ENCODE peak calls at places on chromosomes 6 and 20, in nine cellular contexts. One of them, this sample, is unnamed.

GRCh38 chr6:106287215-106287614 is 38.3 kb downstream of the ATG5 start:
- DNase-seq in kidney: no peak
- DNase-seq in NCI-H1105 treated with DMSO at 0.1 percent for 48 hours: no peak
- DNase-seq in stimulated activated CD4-positive, alpha-beta T cell treated with anti-CD3 and anti-CD28 coated beads, Interleukin-4, amount 100 ng/mL, for 1 hour: no peak
- DNase-seq in A549: no peak
- DNase-seq in AG09309: no peak
- DNase-seq in left ventricle myocardium superior: no peak
- DNase-seq in Right ventricle myocardium superior: no peak
- DNase-seq in stimulated activated CD8-positive, alpha-beta memory T cell treated with anti-CD3 and anti-CD28 coated beads, Interleukin-2, amount 100 ng/mL, for 1 hour: no peak
- DNase-seq in this sample: no peak

GRCh38 chr6:53320964-53321363 is 27.8 kb downstream of the ELOVL5 start:
- DNase-seq in kidney: no peak
- DNase-seq in NCI-H1105 treated with DMSO at 0.1 percent for 48 hours: no peak
- DNase-seq in stimulated activated CD4-positive, alpha-beta T cell treated with anti-CD3 and anti-CD28 coated beads, Interleukin-4, amount 100 ng/mL, for 1 hour: no peak
- DNase-seq in A549: no peak
- DNase-seq in AG09309: no peak
- DNase-seq in left ventricle myocardium superior: no peak
- DNase-seq in Right ventricle myocardium superior: no peak
- DNase-seq in stimulated activated CD8-positive, alpha-beta memory T cell treated with anti-CD3 and anti-CD28 coated beads, Interleukin-2, amount 100 ng/mL, for 1 hour: no peak
- DNase-seq in this sample: no peak

GRCh38 chr6:28896505-28897392 is 27.0 kb downstream of the TRIM27 start:
- DNase-seq in kidney: peak
- DNase-seq in NCI-H1105 treated with DMSO at 0.1 percent for 48 hours: peak
- DNase-seq in stimulated activated CD4-positive, alpha-beta T cell treated with anti-CD3 and anti-CD28 coated beads, Interleukin-4, amount 100 ng/mL, for 1 hour: peak
- DNase-seq in A549: peak
- DNase-seq in AG09309: no peak
- DNase-seq in left ventricle myocardium superior: peak
- DNase-seq in Right ventricle myocardium superior: peak
- DNase-seq in stimulated activated CD8-positive, alpha-beta memory T cell treated with anti-CD3 and anti-CD28 coated beads, Interleukin-2, amount 100 ng/mL, for 1 hour: peak
- DNase-seq in this sample: peak

GRCh38 chr6:158086706-158087518 is 81.2 kb downstream of the SERAC1 start:
- DNase-seq in kidney: peak
- DNase-seq in NCI-H1105 treated with DMSO at 0.1 percent for 48 hours: peak
- DNase-seq in stimulated activated CD4-positive, alpha-beta T cell treated with anti-CD3 and anti-CD28 coated beads, Interleukin-4, amount 100 ng/mL, for 1 hour: no peak
- DNase-seq in A549: no peak
- DNase-seq in AG09309: no peak
- DNase-seq in left ventricle myocardium superior: peak
- DNase-seq in Right ventricle myocardium superior: peak
- DNase-seq in stimulated activated CD8-positive, alpha-beta memory T cell treated with anti-CD3 and anti-CD28 coated beads, Interleukin-2, amount 100 ng/mL, for 1 hour: no peak
- DNase-seq in this sample: no peak

GRCh38 chr6:19354181-19354580 is 483.0 kb upstream of the ID4 start:
- DNase-seq in kidney: no peak
- DNase-seq in NCI-H1105 treated with DMSO at 0.1 percent for 48 hours: peak
- DNase-seq in stimulated activated CD4-positive, alpha-beta T cell treated with anti-CD3 and anti-CD28 coated beads, Interleukin-4, amount 100 ng/mL, for 1 hour: no peak
- DNase-seq in A549: no peak
- DNase-seq in AG09309: no peak
- DNase-seq in left ventricle myocardium superior: no peak
- DNase-seq in Right ventricle myocardium superior: no peak
- DNase-seq in stimulated activated CD8-positive, alpha-beta memory T cell treated with anti-CD3 and anti-CD28 coated beads, Interleukin-2, amount 100 ng/mL, for 1 hour: no peak
- DNase-seq in this sample: no peak

GRCh38 chr6:123380257-123380656 is 256.5 kb downstream of the TRDN start:
- DNase-seq in kidney: no peak
- DNase-seq in NCI-H1105 treated with DMSO at 0.1 percent for 48 hours: peak
- DNase-seq in stimulated activated CD4-positive, alpha-beta T cell treated with anti-CD3 and anti-CD28 coated beads, Interleukin-4, amount 100 ng/mL, for 1 hour: no peak
- DNase-seq in A549: no peak
- DNase-seq in AG09309: no peak
- DNase-seq in left ventricle myocardium superior: no peak
- DNase-seq in Right ventricle myocardium superior: no peak
- DNase-seq in stimulated activated CD8-positive, alpha-beta memory T cell treated with anti-CD3 and anti-CD28 coated beads, Interleukin-2, amount 100 ng/mL, for 1 hour: no peak
- DNase-seq in this sample: no peak

GRCh38 chr6:34223381-34223963 is 13.2 kb upstream of the HMGA1 start:
- DNase-seq in kidney: peak
- DNase-seq in NCI-H1105 treated with DMSO at 0.1 percent for 48 hours: no peak
- DNase-seq in stimulated activated CD4-positive, alpha-beta T cell treated with anti-CD3 and anti-CD28 coated beads, Interleukin-4, amount 100 ng/mL, for 1 hour: no peak
- DNase-seq in A549: no peak
- DNase-seq in AG09309: no peak
- DNase-seq in left ventricle myocardium superior: peak
- DNase-seq in Right ventricle myocardium superior: peak
- DNase-seq in stimulated activated CD8-positive, alpha-beta memory T cell treated with anti-CD3 and anti-CD28 coated beads, Interleukin-2, amount 100 ng/mL, for 1 hour: no peak
- DNase-seq in this sample: no peak

GRCh38 chr6:168171673-168172352 is 92.8 kb upstream of the FRMD1 start:
- DNase-seq in kidney: no peak
- DNase-seq in NCI-H1105 treated with DMSO at 0.1 percent for 48 hours: no peak
- DNase-seq in stimulated activated CD4-positive, alpha-beta T cell treated with anti-CD3 and anti-CD28 coated beads, Interleukin-4, amount 100 ng/mL, for 1 hour: no peak
- DNase-seq in A549: no peak
- DNase-seq in AG09309: no peak
- DNase-seq in left ventricle myocardium superior: no peak
- DNase-seq in Right ventricle myocardium superior: no peak
- DNase-seq in stimulated activated CD8-positive, alpha-beta memory T cell treated with anti-CD3 and anti-CD28 coated beads, Interleukin-2, amount 100 ng/mL, for 1 hour: no peak
- DNase-seq in this sample: no peak

GRCh38 chr6:7262037-7262461 is 51.0 kb downstream of the SSR1 start:
- DNase-seq in kidney: peak
- DNase-seq in NCI-H1105 treated with DMSO at 0.1 percent for 48 hours: peak
- DNase-seq in stimulated activated CD4-positive, alpha-beta T cell treated with anti-CD3 and anti-CD28 coated beads, Interleukin-4, amount 100 ng/mL, for 1 hour: no peak
- DNase-seq in A549: peak
- DNase-seq in AG09309: no peak
- DNase-seq in left ventricle myocardium superior: peak
- DNase-seq in Right ventricle myocardium superior: peak
- DNase-seq in stimulated activated CD8-positive, alpha-beta memory T cell treated with anti-CD3 and anti-CD28 coated beads, Interleukin-2, amount 100 ng/mL, for 1 hour: no peak
- DNase-seq in this sample: no peak

GRCh38 chr6:47446974-47447373 is 30.6 kb upstream of the CD2AP start:
- DNase-seq in kidney: no peak
- DNase-seq in NCI-H1105 treated with DMSO at 0.1 percent for 48 hours: no peak
- DNase-seq in stimulated activated CD4-positive, alpha-beta T cell treated with anti-CD3 and anti-CD28 coated beads, Interleukin-4, amount 100 ng/mL, for 1 hour: no peak
- DNase-seq in A549: no peak
- DNase-seq in AG09309: no peak
- DNase-seq in left ventricle myocardium superior: no peak
- DNase-seq in Right ventricle myocardium superior: no peak
- DNase-seq in stimulated activated CD8-positive, alpha-beta memory T cell treated with anti-CD3 and anti-CD28 coated beads, Interleukin-2, amount 100 ng/mL, for 1 hour: no peak
- DNase-seq in this sample: no peak

GRCh38 chr6:26033942-26034354 is 53.3 kb upstream of the HFE start:
- DNase-seq in kidney: peak
- DNase-seq in NCI-H1105 treated with DMSO at 0.1 percent for 48 hours: no peak
- DNase-seq in stimulated activated CD4-positive, alpha-beta T cell treated with anti-CD3 and anti-CD28 coated beads, Interleukin-4, amount 100 ng/mL, for 1 hour: peak
- DNase-seq in A549: no peak
- DNase-seq in AG09309: no peak
- DNase-seq in left ventricle myocardium superior: peak
- DNase-seq in Right ventricle myocardium superior: peak
- DNase-seq in stimulated activated CD8-positive, alpha-beta memory T cell treated with anti-CD3 and anti-CD28 coated beads, Interleukin-2, amount 100 ng/mL, for 1 hour: no peak
- DNase-seq in this sample: no peak

GRCh38 chr20:38170914-38171300 is 5.8 kb upstream of the TGM2 start:
- DNase-seq in kidney: no peak
- DNase-seq in NCI-H1105 treated with DMSO at 0.1 percent for 48 hours: no peak
- DNase-seq in stimulated activated CD4-positive, alpha-beta T cell treated with anti-CD3 and anti-CD28 coated beads, Interleukin-4, amount 100 ng/mL, for 1 hour: no peak
- DNase-seq in A549: no peak
- DNase-seq in AG09309: no peak
- DNase-seq in left ventricle myocardium superior: no peak
- DNase-seq in Right ventricle myocardium superior: no peak
- DNase-seq in stimulated activated CD8-positive, alpha-beta memory T cell treated with anti-CD3 and anti-CD28 coated beads, Interleukin-2, amount 100 ng/mL, for 1 hour: no peak
- DNase-seq in this sample: no peak

GRCh38 chr6:151690768-151691562 is 116.5 kb upstream of the ESR1 start:
- DNase-seq in kidney: no peak
- DNase-seq in NCI-H1105 treated with DMSO at 0.1 percent for 48 hours: no peak
- DNase-seq in stimulated activated CD4-positive, alpha-beta T cell treated with anti-CD3 and anti-CD28 coated beads, Interleukin-4, amount 100 ng/mL, for 1 hour: no peak
- DNase-seq in A549: no peak
- DNase-seq in AG09309: no peak
- DNase-seq in left ventricle myocardium superior: no peak
- DNase-seq in Right ventricle myocardium superior: no peak
- DNase-seq in stimulated activated CD8-positive, alpha-beta memory T cell treated with anti-CD3 and anti-CD28 coated beads, Interleukin-2, amount 100 ng/mL, for 1 hour: no peak
- DNase-seq in this sample: peak

GRCh38 chr6:107822154-107823046 is 1.7 kb downstream of the SCML4 start:
- DNase-seq in kidney: no peak
- DNase-seq in NCI-H1105 treated with DMSO at 0.1 percent for 48 hours: no peak
- DNase-seq in stimulated activated CD4-positive, alpha-beta T cell treated with anti-CD3 and anti-CD28 coated beads, Interleukin-4, amount 100 ng/mL, for 1 hour: peak
- DNase-seq in A549: no peak
- DNase-seq in AG09309: no peak
- DNase-seq in left ventricle myocardium superior: no peak
- DNase-seq in Right ventricle myocardium superior: no peak
- DNase-seq in stimulated activated CD8-positive, alpha-beta memory T cell treated with anti-CD3 and anti-CD28 coated beads, Interleukin-2, amount 100 ng/mL, for 1 hour: no peak
- DNase-seq in this sample: peak

GRCh38 chr6:135475292-135475886 is 22.2 kb downstream of the AHI1 start:
- DNase-seq in kidney: no peak
- DNase-seq in NCI-H1105 treated with DMSO at 0.1 percent for 48 hours: no peak
- DNase-seq in stimulated activated CD4-positive, alpha-beta T cell treated with anti-CD3 and anti-CD28 coated beads, Interleukin-4, amount 100 ng/mL, for 1 hour: no peak
- DNase-seq in A549: no peak
- DNase-seq in AG09309: peak
- DNase-seq in left ventricle myocardium superior: no peak
- DNase-seq in Right ventricle myocardium superior: no peak
- DNase-seq in stimulated activated CD8-positive, alpha-beta memory T cell treated with anti-CD3 and anti-CD28 coated beads, Interleukin-2, amount 100 ng/mL, for 1 hour: no peak
- DNase-seq in this sample: no peak

GRCh38 chr6:80163754-80164187 is 57.3 kb downstream of the BCKDHB start:
- DNase-seq in kidney: no peak
- DNase-seq in NCI-H1105 treated with DMSO at 0.1 percent for 48 hours: no peak
- DNase-seq in stimulated activated CD4-positive, alpha-beta T cell treated with anti-CD3 and anti-CD28 coated beads, Interleukin-4, amount 100 ng/mL, for 1 hour: no peak
- DNase-seq in A549: peak
- DNase-seq in AG09309: peak
- DNase-seq in left ventricle myocardium superior: no peak
- DNase-seq in Right ventricle myocardium superior: no peak
- DNase-seq in stimulated activated CD8-positive, alpha-beta memory T cell treated with anti-CD3 and anti-CD28 coated beads, Interleukin-2, amount 100 ng/mL, for 1 hour: no peak
- DNase-seq in this sample: no peak

GRCh38 chr6:5749016-5749665 is 257.6 kb downstream of the NRN1 start:
- DNase-seq in kidney: no peak
- DNase-seq in NCI-H1105 treated with DMSO at 0.1 percent for 48 hours: no peak
- DNase-seq in stimulated activated CD4-positive, alpha-beta T cell treated with anti-CD3 and anti-CD28 coated beads, Interleukin-4, amount 100 ng/mL, for 1 hour: no peak
- DNase-seq in A549: no peak
- DNase-seq in AG09309: no peak
- DNase-seq in left ventricle myocardium superior: peak
- DNase-seq in Right ventricle myocardium superior: peak
- DNase-seq in stimulated activated CD8-positive, alpha-beta memory T cell treated with anti-CD3 and anti-CD28 coated beads, Interleukin-2, amount 100 ng/mL, for 1 hour: no peak
- DNase-seq in this sample: no peak

GRCh38 chr6:20876016-20876415 is 341.8 kb downstream of the CDKAL1 start:
- DNase-seq in kidney: no peak
- DNase-seq in NCI-H1105 treated with DMSO at 0.1 percent for 48 hours: no peak
- DNase-seq in stimulated activated CD4-positive, alpha-beta T cell treated with anti-CD3 and anti-CD28 coated beads, Interleukin-4, amount 100 ng/mL, for 1 hour: no peak
- DNase-seq in A549: no peak
- DNase-seq in AG09309: peak
- DNase-seq in left ventricle myocardium superior: no peak
- DNase-seq in Right ventricle myocardium superior: no peak
- DNase-seq in stimulated activated CD8-positive, alpha-beta memory T cell treated with anti-CD3 and anti-CD28 coated beads, Interleukin-2, amount 100 ng/mL, for 1 hour: no peak
- DNase-seq in this sample: no peak

GRCh38 chr6:33967966-33968724 is 164.3 kb upstream of the MLN start:
- DNase-seq in kidney: peak
- DNase-seq in NCI-H1105 treated with DMSO at 0.1 percent for 48 hours: no peak
- DNase-seq in stimulated activated CD4-positive, alpha-beta T cell treated with anti-CD3 and anti-CD28 coated beads, Interleukin-4, amount 100 ng/mL, for 1 hour: no peak
- DNase-seq in A549: peak
- DNase-seq in AG09309: peak
- DNase-seq in left ventricle myocardium superior: no peak
- DNase-seq in Right ventricle myocardium superior: no peak
- DNase-seq in stimulated activated CD8-positive, alpha-beta memory T cell treated with anti-CD3 and anti-CD28 coated beads, Interleukin-2, amount 100 ng/mL, for 1 hour: no peak
- DNase-seq in this sample: no peak

GRCh38 chr6:22145294-22145693 is 151.5 kb downstream of the PRL start:
- DNase-seq in kidney: no peak
- DNase-seq in NCI-H1105 treated with DMSO at 0.1 percent for 48 hours: no peak
- DNase-seq in stimulated activated CD4-positive, alpha-beta T cell treated with anti-CD3 and anti-CD28 coated beads, Interleukin-4, amount 100 ng/mL, for 1 hour: no peak
- DNase-seq in A549: no peak
- DNase-seq in AG09309: no peak
- DNase-seq in left ventricle myocardium superior: no peak
- DNase-seq in Right ventricle myocardium superior: no peak
- DNase-seq in stimulated activated CD8-positive, alpha-beta memory T cell treated with anti-CD3 and anti-CD28 coated beads, Interleukin-2, amount 100 ng/mL, for 1 hour: no peak
- DNase-seq in this sample: no peak